ENCODE peak calls at places on chromosomes 16 and 17, in five cellular contexts. V is CD8-positive, alpha-beta T cell; X is heart right ventricle; O is esophagus squamous epithelium; A is mesendoderm. U is an unnamed sample.

GRCh38 chr16:83366228-83366627 is 441.6 kb upstream of the HSBP1 start:
- DNase-seq in V (no peak), X (no peak), O (no peak), A (no peak), U (no peak)

GRCh38 chr16:85593503-85594195 is 19.5 kb upstream of the GSE1 start:
- DNase-seq in V (no peak), X (no peak), O (no peak), A (no peak), U (no peak)

GRCh38 chr17:75891022-75891604 is 5.6 kb downstream of the TRIM65 start:
- DNase-seq in V (no peak), X (no peak), O (no peak), A (no peak), U (no peak)

GRCh38 chr17:65489413-65490170 is 71.9 kb downstream of the AXIN2 start:
- DNase-seq in V (no peak), X (no peak), O (no peak), A (no peak), U (no peak)

GRCh38 chr17:45782889-45783592 is 1.1 kb upstream of the CRHR1 start:
- DNase-seq in V (no peak), X (no peak), O (no peak), A (peak; percentile 48), U (no peak)

GRCh38 chr17:30291571-30292489 is at the start of gene BLMH:
- DNase-seq in V (peak; percentile 86), X (peak; percentile 89), O (no peak), A (peak; percentile 92), U (peak; percentile 68)

GRCh38 chr17:17732444-17732843 is 51.2 kb downstream of the RAI1 start:
- DNase-seq in V (no peak), X (no peak), O (no peak), A (no peak), U (no peak)

GRCh38 chr17:247767-248166 is 66.3 kb upstream of the DOC2B start:
- DNase-seq in V (no peak), X (no peak), O (no peak), A (no peak), U (peak; percentile 29)

GRCh38 chr17:65633988-65634387 is 72.5 kb upstream of the AXIN2 start:
- DNase-seq in V (no peak), X (no peak), O (no peak), A (no peak), U (no peak)

GRCh38 chr17:80650339-80650672 is 105.7 kb downstream of the RPTOR start:
- DNase-seq in V (no peak), X (no peak), O (no peak), A (no peak), U (no peak)

GRCh38 chr17:40343126-40344119 is 21.1 kb downstream of the GJD3 start:
- DNase-seq in V (no peak), X (peak; percentile 78), O (no peak), A (no peak), U (no peak)

GRCh38 chr16:17921357-17921978 is 415.1 kb downstream of the NPIPA8 start:
- DNase-seq in V (peak; percentile 58), X (no peak), O (no peak), A (peak; percentile 62), U (peak; percentile 50)

GRCh38 chr17:70535986-70536385 is 366.7 kb downstream of the KCNJ2 start:
- DNase-seq in V (no peak), X (no peak), O (no peak), A (no peak), U (no peak)

GRCh38 chr16:85621698-85622433 is 8.7 kb downstream of the GSE1 start:
- DNase-seq in V (no peak), X (no peak), O (no peak), A (no peak), U (no peak)

GRCh38 chr17:73630957-73631595 is 13.2 kb downstream of the SDK2 start:
- DNase-seq in V (no peak), X (no peak), O (no peak), A (no peak), U (no peak)

GRCh38 chr17:50123649-50124349 is 6.2 kb downstream of the SAMD14 start:
- DNase-seq in V (no peak), X (no peak), O (no peak), A (peak; percentile 72), U (no peak)

GRCh38 chr16:53952215-53953208 is 248.6 kb downstream of the FTO start:
- DNase-seq in V (no peak), X (no peak), O (no peak), A (no peak), U (no peak)

GRCh38 chr16:1884889-1885288 is 12.9 kb upstream of the MEIOB start:
- DNase-seq in V (no peak), X (no peak), O (no peak), A (no peak), U (no peak)

GRCh38 chr16:15650019-15650697 is at the start of gene NDE1:
- DNase-seq in V (peak; percentile 89), X (peak; percentile 92), O (peak; percentile 19), A (peak; percentile 96), U (peak; percentile 90)

GRCh38 chr16:1220841-1221627 is 4.0 kb downstream of the TPSG1 start:
- DNase-seq in V (no peak), X (no peak), O (no peak), A (no peak), U (no peak)

GRCh38 chr17:37691807-37692206 is 48.6 kb upstream of the DDX52 start:
- DNase-seq in V (no peak), X (no peak), O (no peak), A (no peak), U (no peak)

GRCh38 chr17:66255527-66255971 is 26.3 kb upstream of the APOH start:
- DNase-seq in V (no peak), X (no peak), O (no peak), A (no peak), U (no peak)

GRCh38 chr16:57509231-57509923 is 23.1 kb upstream of the DOK4 start:
- DNase-seq in V (no peak), X (no peak), O (no peak), A (no peak), U (no peak)

GRCh38 chr16:29806096-29806579 is at the start of gene MAZ:
- DNase-seq in V (peak; percentile 85), X (no peak), O (no peak), A (no peak), U (no peak)

GRCh38 chr16:17359778-17360177 is 111.0 kb downstream of the XYLT1 start:
- DNase-seq in V (peak; percentile 67), X (no peak), O (no peak), A (no peak), U (peak; percentile 62)

GRCh38 chr17:34758747-34759146 is 179.4 kb downstream of the TMEM132E start:
- DNase-seq in V (no peak), X (no peak), O (no peak), A (no peak), U (no peak)

GRCh38 chr17:17413215-17413792 is 63.5 kb upstream of the MED9 start:
- DNase-seq in V (no peak), X (no peak), O (no peak), A (no peak), U (no peak)

GRCh38 chr17:65163990-65164495 is 26.9 kb downstream of the RGS9 start:
- DNase-seq in V (peak; percentile 52), X (no peak), O (no peak), A (peak; percentile 59), U (peak; percentile 16)

GRCh38 chr17:1188812-1189211 is 9.0 kb upstream of the ABR start:
- DNase-seq in V (no peak), X (peak; percentile 80), O (no peak), A (no peak), U (no peak)

GRCh38 chr16:35011-35775 is 18.2 kb downstream of the POLR3K start:
- DNase-seq in V (no peak), X (no peak), O (no peak), A (no peak), U (no peak)

DNA sequence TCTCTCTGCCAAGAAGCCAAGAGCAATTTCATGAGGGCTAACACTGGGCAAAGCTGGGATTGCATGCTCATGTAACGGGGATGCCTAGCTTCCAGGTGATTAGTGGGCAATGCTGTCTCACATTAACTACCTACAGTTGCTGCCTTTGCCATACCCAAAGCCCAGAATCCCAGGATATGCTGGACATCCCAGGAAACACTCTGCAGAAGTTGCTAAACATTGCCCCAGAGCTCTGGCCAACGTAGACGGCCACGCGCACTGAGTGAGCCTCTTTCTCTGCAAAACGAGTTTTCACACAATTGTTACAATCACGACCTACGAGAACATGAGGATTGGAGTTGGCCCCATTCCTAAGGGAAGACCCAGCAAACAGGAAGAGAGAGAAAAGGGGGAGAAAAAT is 112.9 kb upstream of the DNAH9 start:
- DNase-seq in V (no peak), X (no peak), O (no peak), A (no peak), U (no peak)
- H3K4me3 ChIP-seq in V (no peak overlapping the region), X (no peak overlapping the region), O (no peak overlapping the region), A (no peak overlapping the region), U (no peak overlapping the region)

GRCh38 chr16:75247249-75247648 is 4.2 kb downstream of the BCAR1 start:
- DNase-seq in V (no peak), X (no peak), O (no peak), A (no peak), U (no peak)

GRCh38 chr16:75249441-75249840 is 2.0 kb downstream of the BCAR1 start:
- DNase-seq in V (no peak), X (no peak), O (no peak), A (no peak), U (no peak)

GRCh38 chr16:75248536-75249380 is 2.7 kb downstream of the BCAR1 start:
- DNase-seq in V (no peak), X (no peak), O (no peak), A (no peak), U (no peak)

GRCh38 chr16:75246504-75247205 is 4.8 kb downstream of the BCAR1 start:
- DNase-seq in V (no peak), X (no peak), O (no peak), A (no peak), U (no peak)

DNA sequence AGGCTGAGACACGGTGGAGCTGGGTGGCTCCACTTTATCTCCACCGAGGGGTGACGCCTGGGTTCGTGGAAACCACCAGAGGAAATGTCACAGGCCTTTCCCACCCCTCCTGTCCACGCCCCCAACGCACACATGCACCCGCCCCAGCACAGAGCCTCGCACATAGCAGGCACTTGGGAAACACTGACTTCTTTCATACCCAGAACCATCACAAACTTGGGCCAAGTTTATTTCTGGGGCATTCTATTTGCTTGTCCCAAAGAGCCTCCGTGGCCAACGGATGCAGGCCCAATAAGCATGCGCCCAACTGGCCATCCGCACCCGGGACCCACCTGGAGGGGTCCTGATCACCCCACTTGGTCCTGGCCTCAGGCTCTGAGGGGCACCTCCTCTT is 3.3 kb downstream of the BCAR1 start:
- DNase-seq in V (no peak), X (peak; percentile 64), O (no peak), A (no peak), U (no peak)
- H3K27ac ChIP-seq in V (no peak overlapping the region), X (peak overlapping the region; percentile 97), O (peak overlapping the region; percentile 90), A (no peak overlapping the region), U (no peak overlapping the region)

DNA sequence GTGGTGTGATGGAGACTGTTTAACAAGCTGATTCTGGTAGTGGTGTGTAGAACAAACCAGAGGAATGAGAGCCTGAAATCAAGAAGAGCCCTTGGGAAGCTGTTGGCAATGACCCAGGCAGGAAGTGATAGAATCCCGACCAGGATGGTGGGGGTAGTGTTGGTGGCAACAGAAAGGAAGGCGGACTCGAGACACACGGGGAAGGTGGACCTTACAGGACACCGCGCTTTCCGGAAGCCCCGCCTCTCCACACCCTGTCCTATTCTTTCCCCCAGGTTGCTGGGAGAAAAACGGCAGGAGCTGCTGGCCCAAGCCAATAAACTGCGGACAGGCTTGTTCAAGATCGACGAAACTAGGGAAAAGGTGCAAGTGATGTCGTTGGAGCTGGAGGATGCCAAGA is 30.0 kb upstream of the KDM6B start:
- DNase-seq in V (no peak), X (no peak), O (no peak), A (peak; percentile 20), U (no peak)
- H3K4me3 ChIP-seq in V (no peak overlapping the region), X (no peak overlapping the region), O (no peak overlapping the region), A (no peak overlapping the region), U (no peak overlapping the region)

GRCh38 chr16:4178468-4179010 is 62.3 kb upstream of the ADCY9 start:
- DNase-seq in V (no peak), X (no peak), O (no peak), A (no peak), U (no peak)
- H3K27ac ChIP-seq in V (no peak overlapping the region), X (no peak overlapping the region), O (peak overlapping the region; percentile 45), A (no peak overlapping the region), U (no peak overlapping the region)

U was measured in CD8-positive, alpha-beta memory T cell.